ENCODE peak calls at places on chromosomes 6 and 20, in four cellular contexts. U, R, G and L are unnamed samples. For H3K4me1, the result is how much of the 10 kb centered on the place peaks cover.

GRCh38 chr20:61128701-61129655 is 123.1 kb upstream of the CDH4 start:
- DNase-seq in U (no peak), R (no peak), G (no peak), L (no peak)

GRCh38 chr6:3005874-3006273 is 6.2 kb downstream of the NQO2 start:
- DNase-seq in U (no peak), R (no peak), G (no peak), L (no peak)

GRCh38 chr20:63769891-63770474 is 30.4 kb downstream of the SLC2A4RG start:
- DNase-seq in U (no peak), R (no peak), G (no peak), L (no peak)

GRCh38 chr6:165850434-165851019 is 187.5 kb upstream of the PDE10A start:
- DNase-seq in U (peak), R (peak), G (peak), L (peak)

GRCh38 chr6:108592371-108593337 is 31.9 kb downstream of the FOXO3 start:
- DNase-seq in U (peak), R (no peak), G (peak), L (peak)

GRCh38 chr6:124995645-124996325 is 33.5 kb downstream of the RNF217 start:
- DNase-seq in U (no peak), R (no peak), G (no peak), L (no peak)

GRCh38 chr6:109458774-109459531 is 3.4 kb upstream of the MICAL1 start:
- DNase-seq in U (peak), R (no peak), G (no peak), L (no peak)

GRCh38 chr6:96570053-96570452 is 7.1 kb downstream of the FHL5 start:
- DNase-seq in U (no peak), R (no peak), G (no peak), L (no peak)

GRCh38 chr6:163688971-163689370 is 274.5 kb downstream of the QKI start:
- DNase-seq in U (no peak), R (no peak), G (no peak), L (no peak)

GRCh38 chr20:32512047-32512385 is 73.1 kb downstream of the NOL4L start:
- DNase-seq in U (no peak), R (no peak), G (no peak), L (no peak)

GRCh38 chr20:19260412-19261090 is 48.1 kb downstream of the SLC24A3 start:
- DNase-seq in U (no peak), R (no peak), G (no peak), L (no peak)

GRCh38 chr6:15770347-15771143 is 107.7 kb upstream of the DTNBP1 start:
- DNase-seq in U (no peak), R (no peak), G (no peak), L (no peak)

GRCh38 chr6:45743028-45743615 is 272.5 kb downstream of the CLIC5 start:
- DNase-seq in U (no peak), R (no peak), G (no peak), L (peak)

GRCh38 chr6:130973521-130974277 is 89.3 kb downstream of the EPB41L2 start:
- DNase-seq in U (no peak), R (no peak), G (no peak), L (no peak)

GRCh38 chr20:61306935-61307475 is 54.9 kb downstream of the CDH4 start:
- DNase-seq in U (no peak), R (no peak), G (no peak), L (no peak)

GRCh38 chr20:25020345-25020744 is 27.8 kb upstream of the APMAP start:
- DNase-seq in U (no peak), R (peak), G (no peak), L (no peak)

GRCh38 chr20:10807013-10807412 is 133.2 kb upstream of the JAG1 start:
- DNase-seq in U (no peak), R (no peak), G (no peak), L (no peak)

GRCh38 chr20:34849778-34850177 is 22.9 kb downstream of the GGT7 start:
- DNase-seq in U (no peak), R (no peak), G (no peak), L (no peak)

GRCh38 chr6:10424005-10424404 is 9.1 kb upstream of the TFAP2A start:
- DNase-seq in U (no peak), R (no peak), G (no peak), L (no peak)

GRCh38 chr6:69795469-69796080 is 1.2 kb downstream of the LMBRD1 start:
- DNase-seq in U (no peak), R (no peak), G (no peak), L (peak)

GRCh38 chr6:50135968-50136367 is 86.2 kb upstream of the DEFB112 start:
- DNase-seq in U (no peak), R (no peak), G (no peak), L (no peak)

GRCh38 chr6:308307-308706 is 16.0 kb downstream of the DUSP22 start:
- DNase-seq in U (no peak), R (no peak), G (no peak), L (no peak)

GRCh38 chr6:41691426-41692079 is 43.9 kb downstream of the TFEB start:
- DNase-seq in U (no peak), R (no peak), G (no peak), L (no peak)

GRCh38 chr6:25972128-25972527 is 9.5 kb downstream of the TRIM38 start:
- DNase-seq in U (no peak), R (no peak), G (no peak), L (no peak)

GRCh38 chr20:58593880-58594473 is 57.1 kb upstream of the STX16 start:
- DNase-seq in U (no peak), R (no peak), G (no peak), L (no peak)

DNA sequence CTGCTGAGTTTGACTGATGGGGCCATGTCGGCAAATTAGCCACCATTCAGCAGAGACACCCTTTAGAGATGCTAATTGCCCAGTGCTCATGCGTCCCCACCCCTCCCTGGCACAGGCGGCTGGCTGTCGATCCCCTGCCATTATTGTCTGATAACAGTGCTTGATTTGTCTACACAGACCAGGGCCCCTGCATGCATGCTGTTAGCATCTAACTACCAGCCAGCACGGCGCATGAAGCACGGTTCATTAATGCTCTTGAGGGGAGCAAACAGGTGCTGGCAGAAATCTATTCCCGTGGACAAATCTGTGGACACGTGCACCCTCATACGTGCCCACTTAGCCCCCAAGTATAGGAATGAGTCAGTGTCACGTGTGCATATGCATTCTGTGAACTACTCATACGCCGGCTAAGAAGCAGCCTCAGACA is 32.2 kb downstream of the KCNB1 start:
- DNase-seq in U (no peak), R (no peak), G (no peak), L (no peak)
- H3K4me1 ChIP-seq in U (under half), R (under half), G (under half), L (under half)

DNA sequence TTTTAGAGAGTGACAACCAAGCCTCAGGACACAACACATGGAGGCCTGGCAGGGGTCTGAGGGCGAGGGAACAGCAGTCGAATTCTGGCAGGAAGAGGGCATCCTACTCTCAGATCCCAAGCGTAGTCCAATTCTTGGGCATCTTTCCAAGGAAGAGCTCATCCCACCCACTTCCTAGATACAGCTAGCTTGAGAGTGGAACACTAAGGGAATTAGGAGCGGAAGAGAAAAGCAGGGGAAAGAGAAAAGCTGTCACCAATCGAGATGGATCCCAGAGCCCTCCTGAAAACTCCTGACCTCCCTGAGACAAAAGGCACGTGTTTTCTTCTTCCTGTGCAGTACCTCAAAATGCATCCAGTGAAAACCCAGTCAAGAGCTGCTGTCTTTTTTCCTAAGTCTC is 67.1 kb downstream of the GFOD1 start:
- DNase-seq in U (no peak), R (no peak), G (no peak), L (peak)
- H3K27ac ChIP-seq in U (no peak), R (no peak), G (no peak), L (peak)

GRCh38 chr20:33832113-33832853 is 21.1 kb downstream of the CHMP4B start:
- DNase-seq in U (no peak), R (no peak), G (no peak), L (no peak)

GRCh38 chr20:33839591-33839990 is 28.4 kb downstream of the CHMP4B start:
- DNase-seq in U (no peak), R (peak), G (no peak), L (peak)

GRCh38 chr20:33837096-33837830 is 26.1 kb downstream of the CHMP4B start:
- DNase-seq in U (no peak), R (no peak), G (no peak), L (no peak)

GRCh38 chr20:33838035-33838864 is 27.1 kb downstream of the CHMP4B start:
- DNase-seq in U (no peak), R (no peak), G (no peak), L (no peak)

GRCh38 chr20:33835773-33836172 is 24.6 kb downstream of the CHMP4B start:
- DNase-seq in U (no peak), R (no peak), G (no peak), L (no peak)
- H3K4me1 ChIP-seq in U (under half), R (half or more), G (under half), L (half or more)

GRCh38 chr6:169589293-169589692 is 112.5 kb downstream of the WDR27 start:
- DNase-seq in U (peak), R (no peak), G (no peak), L (peak)
- H3K27ac ChIP-seq in U (peak), R (no peak), G (peak), L (no peak)

DNA sequence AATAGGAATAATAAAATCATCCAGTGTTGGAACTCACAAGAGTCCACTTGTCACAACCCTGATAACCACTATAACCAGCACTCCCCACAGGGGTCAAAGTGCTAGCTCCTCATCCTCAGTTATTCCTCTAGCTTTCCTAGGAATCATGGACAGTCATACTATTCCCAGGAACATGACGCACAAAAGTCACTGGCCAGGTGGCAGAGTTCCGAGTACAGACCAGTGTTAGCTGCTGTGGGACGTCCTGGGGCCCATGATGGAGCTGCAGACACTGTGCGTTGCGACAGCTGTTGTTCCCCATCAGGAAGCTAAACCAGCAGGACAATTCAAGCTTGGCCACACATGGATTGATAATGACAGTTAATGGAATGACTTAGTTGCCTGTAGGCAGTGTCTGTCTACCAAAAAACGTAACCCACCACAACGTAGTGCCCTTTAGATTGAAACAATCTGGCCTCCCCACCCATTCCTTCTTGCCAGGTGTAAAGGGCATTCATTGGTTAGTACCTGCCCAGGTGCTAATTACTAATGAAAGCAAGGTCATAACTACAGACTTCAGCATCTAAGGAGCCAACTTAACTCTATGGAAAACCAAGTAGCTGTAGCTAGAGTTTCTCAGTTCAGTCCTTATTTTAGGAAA is 17.4 kb downstream of the EZR start:
- DNase-seq in U (no peak), R (peak), G (no peak), L (no peak)
- H3K4me1 ChIP-seq in U (half or more), R (half or more), G (half or more), L (half or more)

DNA sequence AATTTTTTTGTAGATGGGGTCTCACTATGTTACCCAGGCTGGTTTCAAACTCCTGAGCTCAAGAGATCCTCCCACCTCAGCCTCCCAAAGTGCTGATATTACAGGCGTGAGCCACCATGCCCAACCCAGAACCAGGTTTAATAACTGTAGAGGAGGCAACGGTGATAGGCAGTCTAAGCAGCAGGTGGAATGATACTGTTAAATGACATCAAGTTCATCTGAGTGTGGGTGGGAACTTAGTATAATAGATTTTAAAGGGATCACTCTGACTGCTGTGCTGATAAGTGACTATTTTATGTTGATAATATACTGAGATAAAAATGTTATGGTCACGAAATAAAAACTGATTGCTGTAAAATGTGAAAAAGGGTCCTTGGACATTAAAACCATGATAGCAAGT is 31.1 kb downstream of the PCNA start:
- DNase-seq in U (no peak), R (no peak), G (no peak), L (no peak)
- H3K27ac ChIP-seq in U (no peak), R (no peak), G (no peak), L (no peak)

GRCh38 chr20:49687595-49688567 is 25.8 kb downstream of the B4GALT5 start:
- DNase-seq in U (no peak), R (no peak), G (no peak), L (no peak)
- H3K4me1 ChIP-seq in U (under half), R (half or more), G (under half), L (under half)

DNA sequence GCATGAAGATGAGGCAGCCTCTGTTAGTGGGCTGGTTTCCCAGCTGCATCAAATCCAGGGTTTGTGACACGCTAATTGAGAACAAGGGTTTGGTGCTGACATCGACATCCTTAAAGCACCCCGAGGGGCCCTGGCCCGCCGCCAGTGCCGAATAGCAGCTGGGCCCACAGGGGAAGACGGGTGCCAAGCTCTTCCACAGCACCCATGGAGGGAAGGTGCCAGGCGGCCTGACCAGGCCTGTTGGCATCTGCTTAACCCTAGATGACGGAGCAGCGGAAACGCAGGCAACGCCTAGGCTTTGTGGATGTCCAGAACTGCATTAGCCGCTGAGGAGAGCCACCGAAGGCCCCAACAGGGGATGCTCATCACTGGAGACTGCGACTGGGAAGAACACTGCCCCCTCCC is 16.0 kb downstream of the UQCC2 start:
- DNase-seq in U (no peak), R (no peak), G (no peak), L (no peak)
- H3K27ac ChIP-seq in U (peak), R (no peak), G (peak), L (peak)